ENCODE peak calls at places on chromosome 17, in five cellular contexts. P is tibial artery, Y is IMR-90, U is AG10803, H is HFFc6. O is an unnamed sample.

GRCh38 chr17:330993-331701 is 21.5 kb downstream of the RPH3AL start:
- DNase-seq in P (peak), Y (no peak), U (no peak), H (no peak), O (peak)

GRCh38 chr17:16940116-16940881 is 31.6 kb downstream of the TNFRSF13B start:
- DNase-seq in P (no peak), Y (no peak), U (no peak), H (no peak), O (peak)

GRCh38 chr17:30336369-30337171 is 2.7 kb upstream of the TMIGD1 start:
- DNase-seq in P (no peak), Y (peak), U (peak), H (peak), O (no peak)

GRCh38 chr17:50194441-50195195 is 6.8 kb downstream of the COL1A1 start:
- DNase-seq in P (no peak), Y (no peak), U (peak), H (no peak), O (no peak)

GRCh38 chr17:15963670-15964110 is 18.8 kb downstream of the ADORA2B start:
- DNase-seq in P (no peak), Y (peak), U (no peak), H (no peak), O (no peak)

GRCh38 chr17:36534117-36534880 is at the start of gene MYO19:
- DNase-seq in P (peak), Y (peak), U (peak), H (peak), O (peak)

GRCh38 chr17:72004011-72004427 is 116.8 kb upstream of the SOX9 start:
- DNase-seq in P (no peak), Y (no peak), U (peak), H (no peak), O (no peak)

GRCh38 chr17:1644493-1645206 is 882 bp downstream of the SCARF1 start:
- DNase-seq in P (no peak), Y (peak), U (peak), H (peak), O (no peak)

GRCh38 chr17:40068917-40069750 is 6.4 kb downstream of the THRA start:
- DNase-seq in P (peak), Y (peak), U (peak), H (peak), O (peak)

GRCh38 chr17:19508327-19508867 is 25.3 kb upstream of the SLC47A1 start:
- DNase-seq in P (peak), Y (no peak), U (no peak), H (no peak), O (peak)

GRCh38 chr17:78034429-78035091 is 76.1 kb downstream of the TNRC6C start:
- DNase-seq in P (no peak), Y (peak), U (peak), H (peak), O (no peak)

GRCh38 chr17:32590974-32591373 is 104.2 kb downstream of the CDK5R1 start:
- DNase-seq in P (no peak), Y (no peak), U (no peak), H (no peak), O (no peak)

GRCh38 chr17:49361129-49361901 is 735 bp downstream of the ZNF652 start:
- DNase-seq in P (peak), Y (no peak), U (no peak), H (no peak), O (peak)

GRCh38 chr17:50719924-50720805 is 762 bp downstream of the LUC7L3 start:
- DNase-seq in P (no peak), Y (no peak), U (no peak), H (no peak), O (no peak)

GRCh38 chr17:75288784-75289121 is 480 bp downstream of the SLC25A19 start:
- DNase-seq in P (no peak), Y (no peak), U (no peak), H (no peak), O (no peak)

GRCh38 chr17:75288359-75288758 is 874 bp downstream of the SLC25A19 start:
- DNase-seq in P (no peak), Y (no peak), U (no peak), H (no peak), O (no peak)

GRCh38 chr17:75289832-75290337 is 652 bp upstream of the SLC25A19 start:
- DNase-seq in P (peak), Y (peak), U (peak), H (peak), O (peak)

GRCh38 chr17:75287221-75287620 is 2.0 kb downstream of the SLC25A19 start:
- DNase-seq in P (no peak), Y (no peak), U (no peak), H (no peak), O (no peak)

DNA sequence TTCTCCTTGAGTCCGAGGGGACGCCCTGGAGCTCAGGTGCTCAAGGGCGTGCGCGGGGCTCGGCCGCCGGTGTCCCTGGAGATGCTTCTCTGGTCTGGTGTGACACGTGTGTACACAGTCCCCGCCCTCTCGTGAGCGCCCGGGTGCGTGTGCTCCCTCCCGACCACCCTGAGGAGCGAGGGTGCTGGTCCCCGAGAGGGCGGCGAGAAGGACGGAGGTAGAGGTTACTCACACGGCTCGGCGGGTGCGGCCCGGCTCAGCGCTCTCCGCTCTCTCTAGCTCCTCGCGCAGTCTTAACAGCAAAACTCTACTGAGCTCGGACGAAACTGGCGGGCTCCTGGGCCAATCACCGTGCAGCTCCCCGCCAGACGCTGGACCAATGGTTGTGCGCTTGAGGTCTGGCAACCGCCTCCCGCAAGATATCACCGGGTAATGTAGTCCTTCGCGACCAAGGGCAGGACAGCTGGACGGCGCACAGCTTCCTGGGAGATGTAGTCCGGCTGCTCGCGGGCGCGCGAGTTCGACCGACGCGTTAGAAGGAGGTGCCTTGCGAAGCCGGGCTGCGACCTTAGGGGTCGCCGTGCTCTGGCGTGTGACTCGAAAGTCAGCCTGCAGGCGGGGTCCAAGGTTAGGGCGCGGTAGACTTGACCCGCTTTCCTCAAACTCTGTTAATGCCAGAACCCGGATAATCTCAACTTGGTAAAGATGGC is at the start of gene SLC25A19:
- DNase-seq in P (peak), Y (peak), U (peak), H (peak), O (peak)
- TF ChIP-seq CTCF in P (no peak), Y (peak), U (peak), H (peak), O (no peak)

GRCh38 chr17:81714412-81715106 is 2.5 kb downstream of the SLC25A10 start:
- DNase-seq in P (no peak), Y (no peak), U (no peak), H (no peak), O (peak)

GRCh38 chr17:81716674-81716996 is 4.6 kb downstream of the SLC25A10 start:
- DNase-seq in P (no peak), Y (no peak), U (no peak), H (no peak), O (peak)

GRCh38 chr17:81717049-81717765 is 5.1 kb downstream of the SLC25A10 start:
- DNase-seq in P (no peak), Y (no peak), U (no peak), H (no peak), O (peak)

GRCh38 chr17:81715107-81715871 is 3.2 kb downstream of the SLC25A10 start:
- DNase-seq in P (no peak), Y (no peak), U (no peak), H (no peak), O (peak)

GRCh38 chr17:81715872-81716673 is 4.0 kb downstream of the SLC25A10 start:
- DNase-seq in P (no peak), Y (no peak), U (no peak), H (no peak), O (no peak)
- TF ChIP-seq CTCF in P (no peak), Y (no peak), U (no peak), H (peak), O (no peak)

DNA sequence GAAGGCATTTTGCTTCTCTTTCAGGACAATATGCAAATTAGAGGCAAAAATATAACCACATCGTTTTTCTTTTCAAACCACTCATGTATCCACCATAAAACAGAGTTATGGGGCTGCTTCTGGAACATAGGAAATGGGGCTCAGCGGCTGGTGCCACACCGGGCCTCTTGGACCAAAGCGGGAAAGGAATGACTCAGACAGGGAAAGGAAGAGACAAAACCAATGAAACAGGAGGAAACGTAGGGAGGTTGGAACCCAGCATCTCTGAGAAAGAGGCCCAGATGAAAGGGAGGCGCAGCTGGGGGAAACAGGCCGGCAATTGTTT is 28.5 kb downstream of the CUEDC1 start:
- DNase-seq in P (no peak), Y (no peak), U (no peak), H (no peak), O (no peak)
- TF ChIP-seq CTCF in P (no peak), Y (no peak), U (no peak), H (no peak), O (no peak)

GRCh38 chr17:44733753-44734152 is 25.0 kb upstream of the ADAM11 start:
- DNase-seq in P (no peak), Y (no peak), U (no peak), H (no peak), O (no peak)
- TF ChIP-seq CTCF in P (no peak), Y (peak), U (no peak), H (peak), O (no peak)

DNA sequence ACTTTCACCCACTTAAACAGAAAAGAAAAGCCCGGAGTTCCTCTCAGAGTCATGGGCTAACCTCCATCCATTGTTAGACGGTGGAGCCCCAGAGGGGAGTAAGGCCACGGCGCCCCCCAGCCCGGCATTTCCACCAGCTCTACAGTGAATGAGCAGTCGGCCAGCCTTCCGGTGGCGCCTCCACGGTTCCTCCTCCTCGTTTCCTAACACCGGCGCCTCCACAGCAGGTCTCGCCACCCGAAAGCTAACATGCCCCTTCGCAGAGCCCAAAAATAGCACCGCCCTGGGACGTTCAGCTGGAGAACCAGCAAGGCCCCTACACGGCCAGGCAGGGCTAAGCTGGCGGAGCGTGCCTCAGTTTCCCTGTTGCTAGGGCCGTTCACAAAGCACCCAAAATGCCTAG is 858 bp downstream of the MMD start:
- DNase-seq in P (peak), Y (no peak), U (no peak), H (no peak), O (peak)
- TF ChIP-seq CTCF in P (no peak), Y (no peak), U (no peak), H (no peak), O (no peak)

GRCh38 chr17:76281573-76282371 is 16.6 kb downstream of the UBALD2 start:
- DNase-seq in P (no peak), Y (no peak), U (no peak), H (no peak), O (no peak)

GRCh38 chr17:76278952-76279741 is 14.0 kb downstream of the UBALD2 start:
- DNase-seq in P (peak), Y (peak), U (peak), H (peak), O (peak)

GRCh38 chr17:76278268-76278908 is 13.2 kb downstream of the UBALD2 start:
- DNase-seq in P (no peak), Y (no peak), U (no peak), H (no peak), O (no peak)

GRCh38 chr17:76280650-76281049 is 15.5 kb downstream of the UBALD2 start:
- DNase-seq in P (no peak), Y (no peak), U (no peak), H (no peak), O (no peak)

GRCh38 chr17:76279742-76280287 is 14.7 kb downstream of the UBALD2 start:
- DNase-seq in P (no peak), Y (no peak), U (no peak), H (no peak), O (no peak)
- TF ChIP-seq CTCF in P (no peak), Y (no peak), U (no peak), H (no peak), O (peak)

GRCh38 chr17:61284174-61284573 is 115.5 kb upstream of the TBX2 start:
- DNase-seq in P (no peak), Y (peak), U (peak), H (peak), O (no peak)

GRCh38 chr17:61280338-61280737 is 119.3 kb upstream of the TBX2 start:
- DNase-seq in P (no peak), Y (no peak), U (no peak), H (no peak), O (no peak)

GRCh38 chr17:61280851-61281250 is 118.8 kb upstream of the TBX2 start:
- DNase-seq in P (no peak), Y (no peak), U (no peak), H (no peak), O (no peak)

GRCh38 chr17:61283043-61283442 is 116.6 kb upstream of the TBX2 start:
- DNase-seq in P (no peak), Y (no peak), U (no peak), H (no peak), O (no peak)

DNA sequence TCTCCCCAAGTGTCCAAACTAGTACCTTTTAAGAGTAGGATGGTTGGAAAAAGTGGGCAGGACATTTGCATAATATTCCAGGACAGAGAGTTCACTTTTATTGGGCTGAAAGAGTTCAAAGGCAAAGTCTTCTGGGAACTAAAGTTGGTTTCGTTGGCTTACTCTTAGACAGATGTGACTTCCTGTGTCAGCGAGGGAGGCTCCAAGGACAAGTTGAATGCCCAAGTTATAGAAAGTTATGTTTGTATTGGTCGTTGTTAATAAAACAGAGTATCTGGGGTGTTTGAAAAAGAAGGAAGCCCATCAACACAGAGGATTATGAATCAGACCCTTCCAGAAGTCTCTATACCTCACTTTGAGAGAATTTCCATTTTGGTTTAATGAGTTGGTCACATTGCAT is 117.3 kb upstream of the TBX2 start:
- DNase-seq in P (no peak), Y (no peak), U (no peak), H (no peak), O (no peak)
- TF ChIP-seq CTCF in P (no peak), Y (no peak), U (no peak), H (no peak), O (no peak)